ENCODE peak calls at places on chromosome 18, in seven cellular contexts. One of them, this sample, is unnamed.

GRCh38 chr18:45588284-45588683 is 27.0 kb upstream of the SLC14A2 start:
- DNase-seq in H9: no peak
- DNase-seq in H1: no peak
- DNase-seq in IMR-90: peak; percentile 56
- DNase-seq in mesenchymal stem cell: no peak
- DNase-seq in neuronal stem cell: no peak
- DNase-seq in trophoblast cell: no peak
- DNase-seq in this sample: no peak

GRCh38 chr18:24003903-24004640 is 10.5 kb upstream of the TTC39C start:
- DNase-seq in H9: no peak
- DNase-seq in H1: no peak
- DNase-seq in IMR-90: peak; percentile 63
- DNase-seq in mesenchymal stem cell: no peak
- DNase-seq in neuronal stem cell: no peak
- DNase-seq in trophoblast cell: no peak
- DNase-seq in this sample: no peak

GRCh38 chr18:5417342-5417741 is 121.8 kb upstream of the ZBTB14 start:
- DNase-seq in H9: no peak
- DNase-seq in H1: no peak
- DNase-seq in IMR-90: peak; percentile 33
- DNase-seq in mesenchymal stem cell: peak; percentile 1
- DNase-seq in neuronal stem cell: no peak
- DNase-seq in trophoblast cell: peak; percentile 31
- DNase-seq in this sample: no peak

GRCh38 chr18:31498450-31499156 is 626 bp downstream of the DSG2 start:
- DNase-seq in H9: no peak
- DNase-seq in H1: no peak
- DNase-seq in IMR-90: no peak
- DNase-seq in mesenchymal stem cell: peak; percentile 54
- DNase-seq in neuronal stem cell: peak; percentile 17
- DNase-seq in trophoblast cell: peak; percentile 24
- DNase-seq in this sample: no peak

GRCh38 chr18:56168049-56168781 is 470.2 kb downstream of the TXNL1 start:
- DNase-seq in H9: no peak
- DNase-seq in H1: no peak
- DNase-seq in IMR-90: peak; percentile 91
- DNase-seq in mesenchymal stem cell: peak; percentile 63
- DNase-seq in neuronal stem cell: no peak
- DNase-seq in trophoblast cell: no peak
- DNase-seq in this sample: peak; percentile 90

GRCh38 chr18:30679285-30679930 is 363.1 kb downstream of the DSC3 start:
- DNase-seq in H9: no peak
- DNase-seq in H1: no peak
- DNase-seq in IMR-90: no peak
- DNase-seq in mesenchymal stem cell: no peak
- DNase-seq in neuronal stem cell: no peak
- DNase-seq in trophoblast cell: no peak
- DNase-seq in this sample: no peak

GRCh38 chr18:56413862-56414261 is 224.5 kb downstream of the TXNL1 start:
- DNase-seq in H9: peak; percentile 71
- DNase-seq in H1: no peak
- DNase-seq in IMR-90: no peak
- DNase-seq in mesenchymal stem cell: no peak
- DNase-seq in neuronal stem cell: no peak
- DNase-seq in trophoblast cell: no peak
- DNase-seq in this sample: no peak

GRCh38 chr18:3920832-3921231 is 470.9 kb downstream of the TGIF1 start:
- DNase-seq in H9: no peak
- DNase-seq in H1: no peak
- DNase-seq in IMR-90: peak; percentile 60
- DNase-seq in mesenchymal stem cell: no peak
- DNase-seq in neuronal stem cell: no peak
- DNase-seq in trophoblast cell: no peak
- DNase-seq in this sample: no peak

GRCh38 chr18:6821346-6821745 is 91.8 kb downstream of the ARHGAP28 start:
- DNase-seq in H9: no peak
- DNase-seq in H1: no peak
- DNase-seq in IMR-90: no peak
- DNase-seq in mesenchymal stem cell: no peak
- DNase-seq in neuronal stem cell: no peak
- DNase-seq in trophoblast cell: no peak
- DNase-seq in this sample: no peak

GRCh38 chr18:23887493-23887892 is 127.1 kb upstream of the TTC39C start:
- DNase-seq in H9: no peak
- DNase-seq in H1: no peak
- DNase-seq in IMR-90: peak; percentile 15
- DNase-seq in mesenchymal stem cell: no peak
- DNase-seq in neuronal stem cell: no peak
- DNase-seq in trophoblast cell: no peak
- DNase-seq in this sample: no peak

GRCh38 chr18:78069784-78070664 is 820.4 kb downstream of the GALR1 start:
- DNase-seq in H9: no peak
- DNase-seq in H1: no peak
- DNase-seq in IMR-90: no peak
- DNase-seq in mesenchymal stem cell: no peak
- DNase-seq in neuronal stem cell: no peak
- DNase-seq in trophoblast cell: no peak
- DNase-seq in this sample: no peak

GRCh38 chr18:39244242-39244641 is 1678.6 kb upstream of the CELF4 start:
- DNase-seq in H9: no peak
- DNase-seq in H1: no peak
- DNase-seq in IMR-90: no peak
- DNase-seq in mesenchymal stem cell: no peak
- DNase-seq in neuronal stem cell: no peak
- DNase-seq in trophoblast cell: no peak
- DNase-seq in this sample: no peak

GRCh38 chr18:27120246-27120645 is 64.9 kb downstream of the CHST9 start:
- DNase-seq in H9: no peak
- DNase-seq in H1: no peak
- DNase-seq in IMR-90: no peak
- DNase-seq in mesenchymal stem cell: no peak
- DNase-seq in neuronal stem cell: no peak
- DNase-seq in trophoblast cell: no peak
- DNase-seq in this sample: no peak

GRCh38 chr18:38369772-38370690 is 804.4 kb upstream of the CELF4 start:
- DNase-seq in H9: no peak
- DNase-seq in H1: no peak
- DNase-seq in IMR-90: no peak
- DNase-seq in mesenchymal stem cell: no peak
- DNase-seq in neuronal stem cell: no peak
- DNase-seq in trophoblast cell: no peak
- DNase-seq in this sample: no peak

GRCh38 chr18:22739243-22739642 is 193.9 kb upstream of the RBBP8 start:
- DNase-seq in H9: no peak
- DNase-seq in H1: no peak
- DNase-seq in IMR-90: no peak
- DNase-seq in mesenchymal stem cell: no peak
- DNase-seq in neuronal stem cell: no peak
- DNase-seq in trophoblast cell: no peak
- DNase-seq in this sample: no peak

GRCh38 chr18:23981369-23981768 is 33.2 kb upstream of the TTC39C start:
- DNase-seq in H9: no peak
- DNase-seq in H1: no peak
- DNase-seq in IMR-90: no peak
- DNase-seq in mesenchymal stem cell: no peak
- DNase-seq in neuronal stem cell: no peak
- DNase-seq in trophoblast cell: no peak
- DNase-seq in this sample: no peak

DNA sequence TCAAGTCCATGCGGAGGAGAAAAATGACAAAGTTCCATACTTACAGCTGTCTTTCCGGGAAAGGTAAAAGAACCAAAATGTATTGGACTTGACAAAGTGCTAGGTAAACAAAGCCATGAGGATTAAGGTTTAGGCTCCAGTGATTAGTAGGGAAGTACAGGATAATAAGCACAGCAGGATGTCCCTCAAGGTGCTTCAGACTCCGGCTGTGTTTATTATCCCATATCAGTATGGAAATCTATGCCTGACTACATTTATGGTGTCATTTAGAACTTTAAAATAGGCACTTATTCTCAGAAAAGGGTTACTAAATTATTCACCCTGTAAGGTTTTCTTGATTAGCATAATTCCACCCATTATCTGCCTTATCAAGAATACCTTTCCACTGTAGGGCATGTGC is 136.3 kb upstream of the CCDC68 start:
- DNase-seq in H9: no peak
- DNase-seq in H1: no peak
- DNase-seq in IMR-90: no peak
- DNase-seq in mesenchymal stem cell: no peak
- DNase-seq in neuronal stem cell: no peak
- DNase-seq in trophoblast cell: no peak
- DNase-seq in this sample: no peak
- H2AK5ac ChIP-seq in H9: no peak overlapping the region
- H2AK5ac ChIP-seq in H1: no peak overlapping the region
- H2AK5ac ChIP-seq in IMR-90: no peak overlapping the region
- H2AK5ac ChIP-seq in mesenchymal stem cell: no peak overlapping the region
- H2AK5ac ChIP-seq in neuronal stem cell: no peak overlapping the region
- H2AK5ac ChIP-seq in trophoblast cell: no peak overlapping the region
- H2AK5ac ChIP-seq in this sample: no peak overlapping the region

DNA sequence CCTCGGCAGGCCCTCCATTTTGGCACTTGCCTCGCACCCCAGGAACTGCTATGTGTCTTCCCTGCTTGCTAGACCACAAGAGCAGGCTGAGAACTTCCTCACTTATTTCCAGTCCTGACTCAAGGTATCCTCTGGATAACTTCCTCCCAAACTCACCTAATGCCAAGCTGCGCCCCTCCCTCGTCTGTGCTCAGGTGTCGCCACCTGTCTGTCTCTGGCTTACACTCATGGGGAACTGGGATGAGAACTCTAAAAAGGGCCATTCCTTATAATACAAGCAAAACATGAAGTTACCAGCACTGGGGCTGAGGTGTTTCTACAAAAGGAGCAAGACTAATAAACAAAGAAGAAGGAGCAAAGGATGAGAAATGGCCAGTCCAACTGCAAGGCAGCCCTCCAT is 191.5 kb upstream of the RMP24 start:
- DNase-seq in H9: no peak
- DNase-seq in H1: no peak
- DNase-seq in IMR-90: no peak
- DNase-seq in mesenchymal stem cell: no peak
- DNase-seq in neuronal stem cell: no peak
- DNase-seq in trophoblast cell: no peak
- DNase-seq in this sample: no peak
- H2AK5ac ChIP-seq in H9: no peak overlapping the region
- H2AK5ac ChIP-seq in H1: no peak overlapping the region
- H2AK5ac ChIP-seq in IMR-90: no peak overlapping the region
- H2AK5ac ChIP-seq in mesenchymal stem cell: no peak overlapping the region
- H2AK5ac ChIP-seq in neuronal stem cell: no peak overlapping the region
- H2AK5ac ChIP-seq in trophoblast cell: no peak overlapping the region
- H2AK5ac ChIP-seq in this sample: no peak overlapping the region

DNA sequence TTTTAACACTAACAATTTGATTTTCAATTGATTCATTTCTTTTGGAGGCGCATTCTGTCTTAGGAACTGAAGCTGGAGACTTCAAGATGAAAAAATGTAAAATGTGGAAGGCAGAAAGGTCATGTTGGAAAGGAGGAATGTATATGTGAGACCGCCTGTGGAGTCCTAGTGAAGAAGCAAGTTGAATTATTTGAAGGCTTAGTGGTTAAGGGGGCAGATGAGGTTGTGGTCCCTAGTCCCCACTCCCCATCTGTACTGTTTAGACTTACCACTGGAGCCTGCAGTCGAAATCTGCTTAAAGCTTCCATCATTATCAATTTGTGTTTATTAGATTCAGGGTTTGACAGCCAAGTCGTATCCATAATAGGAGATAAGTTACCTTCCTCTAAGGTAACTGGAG is 15.4 kb upstream of the MIB1 start:
- DNase-seq in H9: no peak
- DNase-seq in H1: no peak
- DNase-seq in IMR-90: no peak
- DNase-seq in mesenchymal stem cell: no peak
- DNase-seq in neuronal stem cell: no peak
- DNase-seq in trophoblast cell: no peak
- DNase-seq in this sample: no peak
- H2AK5ac ChIP-seq in H9: no peak overlapping the region
- H2AK5ac ChIP-seq in H1: no peak overlapping the region
- H2AK5ac ChIP-seq in IMR-90: no peak overlapping the region
- H2AK5ac ChIP-seq in mesenchymal stem cell: no peak overlapping the region
- H2AK5ac ChIP-seq in neuronal stem cell: no peak overlapping the region
- H2AK5ac ChIP-seq in trophoblast cell: no peak overlapping the region
- H2AK5ac ChIP-seq in this sample: no peak overlapping the region

GRCh38 chr18:49582579-49582978 is 20.7 kb downstream of the LIPG start:
- DNase-seq in H9: no peak
- DNase-seq in H1: no peak
- DNase-seq in IMR-90: peak; percentile 13
- DNase-seq in mesenchymal stem cell: peak; percentile 32
- DNase-seq in neuronal stem cell: no peak
- DNase-seq in trophoblast cell: peak; percentile 10
- DNase-seq in this sample: no peak
- H2AK5ac ChIP-seq in H9: no peak overlapping the region
- H2AK5ac ChIP-seq in H1: peak overlapping the region; percentile 24
- H2AK5ac ChIP-seq in IMR-90: no peak overlapping the region
- H2AK5ac ChIP-seq in mesenchymal stem cell: no peak overlapping the region
- H2AK5ac ChIP-seq in neuronal stem cell: no peak overlapping the region
- H2AK5ac ChIP-seq in trophoblast cell: no peak overlapping the region
- H2AK5ac ChIP-seq in this sample: no peak overlapping the region

DNA sequence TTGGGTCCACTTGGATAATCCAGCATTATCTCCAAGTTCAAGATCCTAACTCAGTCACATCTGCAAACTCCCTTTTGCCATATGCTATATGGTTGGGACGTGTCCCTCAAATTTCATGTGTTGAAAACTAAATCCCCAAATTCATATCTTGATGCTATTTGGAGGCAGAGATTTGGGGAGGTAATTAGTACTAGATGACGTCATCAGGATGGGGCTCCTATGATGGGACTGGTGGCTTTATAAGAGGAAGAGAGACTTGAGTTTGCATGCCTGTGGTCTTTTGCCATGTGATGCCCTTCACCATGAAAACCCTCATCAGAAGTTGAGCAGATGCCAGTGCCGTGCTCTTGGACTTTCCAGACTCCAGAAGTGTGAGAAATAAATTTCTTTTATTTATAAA is 16.8 kb upstream of the SMAD4 start:
- DNase-seq in H9: no peak
- DNase-seq in H1: no peak
- DNase-seq in IMR-90: no peak
- DNase-seq in mesenchymal stem cell: no peak
- DNase-seq in neuronal stem cell: no peak
- DNase-seq in trophoblast cell: no peak
- DNase-seq in this sample: no peak
- H2AK5ac ChIP-seq in H9: no peak overlapping the region
- H2AK5ac ChIP-seq in H1: no peak overlapping the region
- H2AK5ac ChIP-seq in IMR-90: no peak overlapping the region
- H2AK5ac ChIP-seq in mesenchymal stem cell: no peak overlapping the region
- H2AK5ac ChIP-seq in neuronal stem cell: no peak overlapping the region
- H2AK5ac ChIP-seq in trophoblast cell: no peak overlapping the region
- H2AK5ac ChIP-seq in this sample: no peak overlapping the region

DNA sequence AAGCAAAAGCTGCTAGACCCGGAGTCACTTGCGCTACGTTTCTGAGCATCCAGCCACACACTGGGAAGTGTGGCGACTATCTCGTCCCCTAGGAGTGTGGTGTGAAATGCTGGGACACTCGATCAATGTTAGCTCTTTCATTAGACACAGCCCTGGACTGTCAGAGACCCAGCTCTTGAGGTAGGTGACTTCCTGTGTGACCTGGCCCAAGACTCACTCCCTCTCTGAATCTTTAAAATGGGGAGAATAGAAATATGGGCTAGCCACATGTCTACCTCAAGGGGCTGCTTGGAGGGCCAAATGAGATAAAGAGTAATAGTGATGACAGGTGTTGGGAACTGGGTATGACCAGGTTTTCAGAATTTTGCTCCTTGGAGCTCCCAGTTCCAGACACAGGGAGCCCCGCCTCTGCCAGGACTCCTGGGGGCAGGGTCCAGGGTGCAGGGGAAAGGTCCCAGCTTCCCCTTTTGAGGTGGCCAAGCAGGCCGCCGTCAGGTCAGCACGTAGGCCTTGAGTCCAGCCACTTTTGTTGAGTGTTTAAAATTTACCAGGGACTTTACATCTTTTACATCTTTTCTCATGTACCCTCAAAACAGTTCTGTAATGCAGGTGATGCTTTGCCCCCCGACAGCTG is 36.0 kb downstream of the CTIF start:
- DNase-seq in H9: no peak
- DNase-seq in H1: no peak
- DNase-seq in IMR-90: no peak
- DNase-seq in mesenchymal stem cell: no peak
- DNase-seq in neuronal stem cell: no peak
- DNase-seq in trophoblast cell: no peak
- DNase-seq in this sample: no peak
- H2AK5ac ChIP-seq in H9: no peak overlapping the region
- H2AK5ac ChIP-seq in H1: no peak overlapping the region
- H2AK5ac ChIP-seq in IMR-90: no peak overlapping the region
- H2AK5ac ChIP-seq in mesenchymal stem cell: peak overlapping the region; percentile 63
- H2AK5ac ChIP-seq in neuronal stem cell: no peak overlapping the region
- H2AK5ac ChIP-seq in trophoblast cell: no peak overlapping the region
- H2AK5ac ChIP-seq in this sample: no peak overlapping the region